ENCODE peak calls at places on chromosomes 5 and 9, in nine cellular contexts. Z, L, E, V, O, X, J, R and T are unnamed samples.

GRCh38 chr9:18887546-18887945 is 145.5 kb downstream of the SAXO1 start:
- DNase-seq in X (no peak), V (no peak), E (no peak), Z (no peak), J (no peak), O (no peak), L (no peak), R (no peak), T (no peak)

GRCh38 chr5:16628376-16628775 is 11.6 kb upstream of the RETREG1 start:
- DNase-seq in O (no peak), X (no peak), J (no peak), V (no peak), L (no peak), E (no peak), Z (no peak), R (no peak), T (no peak)

GRCh38 chr9:14433841-14434511 is 120.0 kb upstream of the NFIB start:
- DNase-seq in X (peak), V (no peak), O (peak), R (no peak), J (no peak), L (peak), Z (no peak), E (peak), T (no peak)

GRCh38 chr9:36436909-36437308 is 36.8 kb upstream of the RNF38 start:
- DNase-seq in E (peak), V (no peak), J (no peak), R (no peak), L (no peak), O (no peak), X (no peak), Z (no peak), T (no peak)

GRCh38 chr5:169777112-169777511 is 140.0 kb downstream of the DOCK2 start:
- DNase-seq in X (no peak), J (no peak), O (no peak), V (no peak), Z (no peak), R (no peak), L (no peak), E (no peak), T (no peak)

GRCh38 chr9:95102572-95102971 is 214.9 kb downstream of the FANCC start:
- DNase-seq in R (no peak), O (no peak), X (no peak), E (no peak), J (no peak), L (no peak), V (no peak), Z (no peak), T (no peak)

GRCh38 chr9:131518553-131518952 is 12.5 kb downstream of the UCK1 start:
- DNase-seq in J (no peak), X (no peak), L (no peak), O (no peak), V (no peak), R (no peak), Z (no peak), E (no peak), T (no peak)

GRCh38 chr5:174531782-174532191 is 192.6 kb upstream of the MSX2 start:
- DNase-seq in V (no peak), X (no peak), E (no peak), R (no peak), J (no peak), O (no peak), Z (no peak), L (no peak), T (no peak)

GRCh38 chr9:21096172-21096900 is 18.6 kb upstream of the IFNB1 start:
- DNase-seq in E (no peak), L (no peak), X (peak), O (peak), R (peak), J (peak), V (no peak), Z (peak), T (peak)

GRCh38 chr5:170849374-170849773 is 12.4 kb upstream of the RANBP17 start:
- DNase-seq in Z (no peak), V (no peak), R (no peak), O (no peak), E (no peak), L (no peak), J (no peak), X (no peak), T (no peak)